ENCODE peak calls at places on chromosomes 5 and 9, in ten cellular contexts. One of them, this sample, is unnamed. For H3K4me1, the result is how much of the 10 kb centered on the place peaks cover.

GRCh38 chr5:56985941-56986630 is 34.2 kb upstream of the MIER3 start:
- DNase-seq in Peyer's patch: no peak
- DNase-seq in left ventricle myocardium inferior: no peak
- DNase-seq in cardiac muscle cell: no peak
- DNase-seq in GM23338: no peak
- DNase-seq in colonic mucosa: no peak
- DNase-seq in uterus: no peak
- DNase-seq in transverse colon: no peak
- DNase-seq in psoas muscle: no peak
- DNase-seq in prostate gland: no peak
- DNase-seq in this sample: no peak

GRCh38 chr5:473344-474192 is 30.6 kb downstream of the EXOC3 start:
- DNase-seq in Peyer's patch: peak
- DNase-seq in left ventricle myocardium inferior: peak
- DNase-seq in cardiac muscle cell: peak
- DNase-seq in GM23338: peak
- DNase-seq in colonic mucosa: peak
- DNase-seq in uterus: no peak
- DNase-seq in transverse colon: peak
- DNase-seq in psoas muscle: peak
- DNase-seq in prostate gland: no peak
- DNase-seq in this sample: no peak

GRCh38 chr5:34554656-34555055 is 101.5 kb upstream of the RAI14 start:
- DNase-seq in Peyer's patch: no peak
- DNase-seq in left ventricle myocardium inferior: no peak
- DNase-seq in cardiac muscle cell: no peak
- DNase-seq in GM23338: no peak
- DNase-seq in colonic mucosa: no peak
- DNase-seq in uterus: no peak
- DNase-seq in transverse colon: no peak
- DNase-seq in psoas muscle: no peak
- DNase-seq in prostate gland: no peak
- DNase-seq in this sample: no peak

GRCh38 chr9:19480345-19480744 is 71.5 kb downstream of the ACER2 start:
- DNase-seq in Peyer's patch: no peak
- DNase-seq in left ventricle myocardium inferior: no peak
- DNase-seq in cardiac muscle cell: no peak
- DNase-seq in GM23338: no peak
- DNase-seq in colonic mucosa: no peak
- DNase-seq in uterus: no peak
- DNase-seq in transverse colon: no peak
- DNase-seq in psoas muscle: no peak
- DNase-seq in prostate gland: no peak
- DNase-seq in this sample: no peak

GRCh38 chr9:75071530-75072122 is 16.3 kb downstream of the NMRK1 start:
- DNase-seq in Peyer's patch: peak
- DNase-seq in left ventricle myocardium inferior: no peak
- DNase-seq in cardiac muscle cell: no peak
- DNase-seq in GM23338: no peak
- DNase-seq in colonic mucosa: peak
- DNase-seq in uterus: no peak
- DNase-seq in transverse colon: peak
- DNase-seq in psoas muscle: no peak
- DNase-seq in prostate gland: no peak
- DNase-seq in this sample: no peak

GRCh38 chr5:134086943-134087305 is 27.6 kb upstream of the TCF7 start:
- DNase-seq in Peyer's patch: peak
- DNase-seq in left ventricle myocardium inferior: no peak
- DNase-seq in cardiac muscle cell: no peak
- DNase-seq in GM23338: no peak
- DNase-seq in colonic mucosa: no peak
- DNase-seq in uterus: no peak
- DNase-seq in transverse colon: no peak
- DNase-seq in psoas muscle: no peak
- DNase-seq in prostate gland: no peak
- DNase-seq in this sample: no peak

GRCh38 chr5:180080670-180081280 is 9.2 kb upstream of the RNF130 start:
- DNase-seq in Peyer's patch: peak
- DNase-seq in left ventricle myocardium inferior: no peak
- DNase-seq in cardiac muscle cell: no peak
- DNase-seq in GM23338: no peak
- DNase-seq in colonic mucosa: no peak
- DNase-seq in uterus: no peak
- DNase-seq in transverse colon: no peak
- DNase-seq in psoas muscle: no peak
- DNase-seq in prostate gland: no peak
- DNase-seq in this sample: no peak

GRCh38 chr5:168125445-168126199 is 165.8 kb upstream of the WWC1 start:
- DNase-seq in Peyer's patch: no peak
- DNase-seq in left ventricle myocardium inferior: no peak
- DNase-seq in cardiac muscle cell: no peak
- DNase-seq in GM23338: no peak
- DNase-seq in colonic mucosa: no peak
- DNase-seq in uterus: no peak
- DNase-seq in transverse colon: no peak
- DNase-seq in psoas muscle: no peak
- DNase-seq in prostate gland: no peak
- DNase-seq in this sample: no peak

GRCh38 chr5:61673007-61673735 is 341.1 kb downstream of the ZSWIM6 start:
- DNase-seq in Peyer's patch: no peak
- DNase-seq in left ventricle myocardium inferior: no peak
- DNase-seq in cardiac muscle cell: no peak
- DNase-seq in GM23338: no peak
- DNase-seq in colonic mucosa: peak
- DNase-seq in uterus: no peak
- DNase-seq in transverse colon: peak
- DNase-seq in psoas muscle: no peak
- DNase-seq in prostate gland: no peak
- DNase-seq in this sample: no peak

GRCh38 chr9:121362813-121363585 is 7.1 kb downstream of the STOM start:
- DNase-seq in Peyer's patch: no peak
- DNase-seq in left ventricle myocardium inferior: no peak
- DNase-seq in cardiac muscle cell: no peak
- DNase-seq in GM23338: no peak
- DNase-seq in colonic mucosa: no peak
- DNase-seq in uterus: no peak
- DNase-seq in transverse colon: no peak
- DNase-seq in psoas muscle: no peak
- DNase-seq in prostate gland: no peak
- DNase-seq in this sample: no peak
- H3K4me3 ChIP-seq in Peyer's patch: no peak
- H3K4me3 ChIP-seq in left ventricle myocardium inferior: peak
- H3K4me3 ChIP-seq in cardiac muscle cell: no peak
- H3K4me3 ChIP-seq in GM23338: no peak
- H3K4me3 ChIP-seq in colonic mucosa: no peak
- H3K4me3 ChIP-seq in uterus: no peak
- H3K4me3 ChIP-seq in transverse colon: no peak
- H3K4me3 ChIP-seq in psoas muscle: peak
- H3K4me3 ChIP-seq in prostate gland: no peak
- H3K4me3 ChIP-seq in this sample: peak

GRCh38 chr9:97427885-97428284 is 16.0 kb downstream of the TDRD7 start:
- DNase-seq in Peyer's patch: no peak
- DNase-seq in left ventricle myocardium inferior: no peak
- DNase-seq in cardiac muscle cell: no peak
- DNase-seq in GM23338: no peak
- DNase-seq in colonic mucosa: no peak
- DNase-seq in uterus: no peak
- DNase-seq in transverse colon: no peak
- DNase-seq in psoas muscle: no peak
- DNase-seq in prostate gland: no peak
- DNase-seq in this sample: no peak
- H3K4me1 ChIP-seq in Peyer's patch: under half
- H3K4me1 ChIP-seq in left ventricle myocardium inferior: under half
- H3K4me1 ChIP-seq in cardiac muscle cell: under half
- H3K4me1 ChIP-seq in GM23338: under half
- H3K4me1 ChIP-seq in colonic mucosa: under half
- H3K4me1 ChIP-seq in uterus: under half
- H3K4me1 ChIP-seq in transverse colon: under half
- H3K4me1 ChIP-seq in psoas muscle: under half
- H3K4me1 ChIP-seq in prostate gland: under half
- H3K4me1 ChIP-seq in this sample: under half

GRCh38 chr5:141777130-141777529 is 95.1 kb upstream of the ARAP3 start:
- DNase-seq in Peyer's patch: no peak
- DNase-seq in left ventricle myocardium inferior: no peak
- DNase-seq in cardiac muscle cell: no peak
- DNase-seq in GM23338: no peak
- DNase-seq in colonic mucosa: no peak
- DNase-seq in uterus: no peak
- DNase-seq in transverse colon: no peak
- DNase-seq in psoas muscle: no peak
- DNase-seq in prostate gland: no peak
- DNase-seq in this sample: no peak
- TF ChIP-seq CTCF in Peyer's patch: no peak
- TF ChIP-seq CTCF in left ventricle myocardium inferior: no peak
- TF ChIP-seq CTCF in cardiac muscle cell: no peak
- TF ChIP-seq CTCF in GM23338: no peak
- TF ChIP-seq CTCF in colonic mucosa: no peak
- TF ChIP-seq CTCF in uterus: no peak
- TF ChIP-seq CTCF in transverse colon: no peak
- TF ChIP-seq CTCF in psoas muscle: no peak
- TF ChIP-seq CTCF in prostate gland: no peak
- TF ChIP-seq CTCF in this sample: no peak

DNA sequence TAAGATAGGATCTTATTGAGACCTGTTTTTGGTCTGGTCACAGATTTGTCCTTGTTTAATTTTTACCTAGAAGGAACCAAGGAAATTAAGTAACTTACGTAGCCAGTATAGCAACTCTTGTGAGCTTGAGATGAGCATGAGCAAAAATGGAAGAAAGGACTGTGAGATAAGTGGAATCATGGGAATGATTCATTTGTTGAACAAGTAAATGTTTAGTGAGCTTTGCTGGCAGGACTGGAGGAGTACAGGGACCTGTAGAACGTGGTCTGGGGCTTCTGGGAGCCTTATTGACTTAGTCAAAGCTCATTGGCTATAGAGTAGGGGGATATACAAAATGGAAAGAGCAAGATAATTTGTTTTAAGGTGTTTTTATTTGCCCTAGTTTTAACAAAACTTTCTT is 3.0 kb downstream of the RAD23B start:
- DNase-seq in Peyer's patch: no peak
- DNase-seq in left ventricle myocardium inferior: no peak
- DNase-seq in cardiac muscle cell: peak
- DNase-seq in GM23338: no peak
- DNase-seq in colonic mucosa: no peak
- DNase-seq in uterus: no peak
- DNase-seq in transverse colon: no peak
- DNase-seq in psoas muscle: no peak
- DNase-seq in prostate gland: peak
- DNase-seq in this sample: no peak
- H3K4me3 ChIP-seq in Peyer's patch: peak
- H3K4me3 ChIP-seq in left ventricle myocardium inferior: peak
- H3K4me3 ChIP-seq in cardiac muscle cell: peak
- H3K4me3 ChIP-seq in GM23338: peak
- H3K4me3 ChIP-seq in colonic mucosa: peak
- H3K4me3 ChIP-seq in uterus: no peak
- H3K4me3 ChIP-seq in transverse colon: no peak
- H3K4me3 ChIP-seq in psoas muscle: peak
- H3K4me3 ChIP-seq in prostate gland: peak
- H3K4me3 ChIP-seq in this sample: peak